ENCODE peak calls at places on chromosome 4, in seven cellular contexts. One of them, this sample, is unnamed.

GRCh38 chr4:92249541-92249940 is 54.2 kb upstream of the GRID2 start:
- DNase-seq in H1: no peak
- DNase-seq in neuronal stem cell: no peak
- DNase-seq in H9: no peak
- DNase-seq in IMR-90: no peak
- DNase-seq in mesendoderm: no peak
- DNase-seq in mesenchymal stem cell: no peak
- DNase-seq in this sample: no peak

GRCh38 chr4:36676139-36677050 is 395.0 kb downstream of the DTHD1 start:
- DNase-seq in H1: no peak
- DNase-seq in neuronal stem cell: no peak
- DNase-seq in H9: no peak
- DNase-seq in IMR-90: no peak
- DNase-seq in mesendoderm: no peak
- DNase-seq in mesenchymal stem cell: peak
- DNase-seq in this sample: no peak

GRCh38 chr4:96016615-96017299 is 176.9 kb downstream of the PDHA2 start:
- DNase-seq in H1: no peak
- DNase-seq in neuronal stem cell: no peak
- DNase-seq in H9: no peak
- DNase-seq in IMR-90: no peak
- DNase-seq in mesendoderm: peak
- DNase-seq in mesenchymal stem cell: peak
- DNase-seq in this sample: no peak

GRCh38 chr4:25454491-25454890 is 77.4 kb downstream of the ANAPC4 start:
- DNase-seq in H1: no peak
- DNase-seq in neuronal stem cell: no peak
- DNase-seq in H9: no peak
- DNase-seq in IMR-90: no peak
- DNase-seq in mesendoderm: peak
- DNase-seq in mesenchymal stem cell: no peak
- DNase-seq in this sample: no peak

GRCh38 chr4:141387299-141387698 is 166.6 kb downstream of the ZNF330 start:
- DNase-seq in H1: no peak
- DNase-seq in neuronal stem cell: no peak
- DNase-seq in H9: no peak
- DNase-seq in IMR-90: no peak
- DNase-seq in mesendoderm: no peak
- DNase-seq in mesenchymal stem cell: no peak
- DNase-seq in this sample: no peak

GRCh38 chr4:7247521-7247920 is 55.2 kb downstream of the SORCS2 start:
- DNase-seq in H1: no peak
- DNase-seq in neuronal stem cell: no peak
- DNase-seq in H9: no peak
- DNase-seq in IMR-90: no peak
- DNase-seq in mesendoderm: no peak
- DNase-seq in mesenchymal stem cell: no peak
- DNase-seq in this sample: no peak

GRCh38 chr4:16442296-16442695 is 216.0 kb upstream of the TAPT1 start:
- DNase-seq in H1: no peak
- DNase-seq in neuronal stem cell: no peak
- DNase-seq in H9: no peak
- DNase-seq in IMR-90: no peak
- DNase-seq in mesendoderm: no peak
- DNase-seq in mesenchymal stem cell: no peak
- DNase-seq in this sample: no peak

GRCh38 chr4:3250438-3250955 is 1.5 kb downstream of the MSANTD1 start:
- DNase-seq in H1: no peak
- DNase-seq in neuronal stem cell: no peak
- DNase-seq in H9: peak
- DNase-seq in IMR-90: no peak
- DNase-seq in mesendoderm: peak
- DNase-seq in mesenchymal stem cell: no peak
- DNase-seq in this sample: no peak

GRCh38 chr4:15234585-15235126 is 193.2 kb upstream of the C1QTNF7 start:
- DNase-seq in H1: no peak
- DNase-seq in neuronal stem cell: no peak
- DNase-seq in H9: no peak
- DNase-seq in IMR-90: peak
- DNase-seq in mesendoderm: no peak
- DNase-seq in mesenchymal stem cell: peak
- DNase-seq in this sample: no peak

GRCh38 chr4:82293304-82293703 is 80.5 kb downstream of the HNRNPD start:
- DNase-seq in H1: no peak
- DNase-seq in neuronal stem cell: no peak
- DNase-seq in H9: no peak
- DNase-seq in IMR-90: no peak
- DNase-seq in mesendoderm: no peak
- DNase-seq in mesenchymal stem cell: no peak
- DNase-seq in this sample: no peak

GRCh38 chr4:161937596-161937995 is 226.2 kb downstream of the FSTL5 start:
- DNase-seq in H1: no peak
- DNase-seq in neuronal stem cell: no peak
- DNase-seq in H9: no peak
- DNase-seq in IMR-90: no peak
- DNase-seq in mesendoderm: no peak
- DNase-seq in mesenchymal stem cell: no peak
- DNase-seq in this sample: peak

GRCh38 chr4:117965608-117966007 is 68.7 kb upstream of the NDST3 start:
- DNase-seq in H1: no peak
- DNase-seq in neuronal stem cell: no peak
- DNase-seq in H9: no peak
- DNase-seq in IMR-90: no peak
- DNase-seq in mesendoderm: no peak
- DNase-seq in mesenchymal stem cell: no peak
- DNase-seq in this sample: no peak

GRCh38 chr4:72326692-72327632 is 242.1 kb downstream of the ADAMTS3 start:
- DNase-seq in H1: no peak
- DNase-seq in neuronal stem cell: no peak
- DNase-seq in H9: no peak
- DNase-seq in IMR-90: peak
- DNase-seq in mesendoderm: peak
- DNase-seq in mesenchymal stem cell: peak
- DNase-seq in this sample: peak

GRCh38 chr4:153222162-153222789 is 18.0 kb downstream of the TRIM2 start:
- DNase-seq in H1: peak
- DNase-seq in neuronal stem cell: peak
- DNase-seq in H9: peak
- DNase-seq in IMR-90: peak
- DNase-seq in mesendoderm: peak
- DNase-seq in mesenchymal stem cell: peak
- DNase-seq in this sample: peak

GRCh38 chr4:3389879-3390840 is 51.6 kb upstream of the HGFAC start:
- DNase-seq in H1: peak
- DNase-seq in neuronal stem cell: no peak
- DNase-seq in H9: no peak
- DNase-seq in IMR-90: no peak
- DNase-seq in mesendoderm: peak
- DNase-seq in mesenchymal stem cell: no peak
- DNase-seq in this sample: no peak

GRCh38 chr4:69536558-69536957 is 40.9 kb upstream of the UGT2B4 start:
- DNase-seq in H1: no peak
- DNase-seq in neuronal stem cell: no peak
- DNase-seq in H9: no peak
- DNase-seq in IMR-90: no peak
- DNase-seq in mesendoderm: no peak
- DNase-seq in mesenchymal stem cell: no peak
- DNase-seq in this sample: no peak

GRCh38 chr4:114302472-114302871 is 296.1 kb upstream of the UGT8 start:
- DNase-seq in H1: no peak
- DNase-seq in neuronal stem cell: no peak
- DNase-seq in H9: no peak
- DNase-seq in IMR-90: no peak
- DNase-seq in mesendoderm: peak
- DNase-seq in mesenchymal stem cell: no peak
- DNase-seq in this sample: no peak

GRCh38 chr4:36997727-36998126 is 246.8 kb upstream of the NWD2 start:
- DNase-seq in H1: no peak
- DNase-seq in neuronal stem cell: no peak
- DNase-seq in H9: no peak
- DNase-seq in IMR-90: no peak
- DNase-seq in mesendoderm: no peak
- DNase-seq in mesenchymal stem cell: no peak
- DNase-seq in this sample: no peak

GRCh38 chr4:140653718-140654515 is 85.2 kb upstream of the UCP1 start:
- DNase-seq in H1: peak
- DNase-seq in neuronal stem cell: peak
- DNase-seq in H9: no peak
- DNase-seq in IMR-90: peak
- DNase-seq in mesendoderm: peak
- DNase-seq in mesenchymal stem cell: peak
- DNase-seq in this sample: peak

GRCh38 chr4:19348746-19349145 is 903.0 kb upstream of the SLIT2 start:
- DNase-seq in H1: no peak
- DNase-seq in neuronal stem cell: no peak
- DNase-seq in H9: no peak
- DNase-seq in IMR-90: no peak
- DNase-seq in mesendoderm: no peak
- DNase-seq in mesenchymal stem cell: no peak
- DNase-seq in this sample: no peak

GRCh38 chr4:25621027-25621930 is 34.4 kb upstream of the SLC34A2 start:
- DNase-seq in H1: no peak
- DNase-seq in neuronal stem cell: peak
- DNase-seq in H9: no peak
- DNase-seq in IMR-90: no peak
- DNase-seq in mesendoderm: no peak
- DNase-seq in mesenchymal stem cell: no peak
- DNase-seq in this sample: peak

GRCh38 chr4:123364906-123365305 is 31.7 kb upstream of the SPRY1 start:
- DNase-seq in H1: no peak
- DNase-seq in neuronal stem cell: no peak
- DNase-seq in H9: no peak
- DNase-seq in IMR-90: no peak
- DNase-seq in mesendoderm: no peak
- DNase-seq in mesenchymal stem cell: no peak
- DNase-seq in this sample: no peak

GRCh38 chr4:150006197-150006596 is 72.0 kb upstream of the DCLK2 start:
- DNase-seq in H1: no peak
- DNase-seq in neuronal stem cell: no peak
- DNase-seq in H9: no peak
- DNase-seq in IMR-90: peak
- DNase-seq in mesendoderm: no peak
- DNase-seq in mesenchymal stem cell: no peak
- DNase-seq in this sample: no peak

GRCh38 chr4:156751486-156751885 is 220.1 kb downstream of the PDGFC start:
- DNase-seq in H1: no peak
- DNase-seq in neuronal stem cell: no peak
- DNase-seq in H9: no peak
- DNase-seq in IMR-90: peak
- DNase-seq in mesendoderm: no peak
- DNase-seq in mesenchymal stem cell: peak
- DNase-seq in this sample: no peak

GRCh38 chr4:88696620-88697019 is 1.0 kb downstream of the NAP1L5 start:
- DNase-seq in H1: no peak
- DNase-seq in neuronal stem cell: no peak
- DNase-seq in H9: no peak
- DNase-seq in IMR-90: peak
- DNase-seq in mesendoderm: no peak
- DNase-seq in mesenchymal stem cell: no peak
- DNase-seq in this sample: no peak

DNA sequence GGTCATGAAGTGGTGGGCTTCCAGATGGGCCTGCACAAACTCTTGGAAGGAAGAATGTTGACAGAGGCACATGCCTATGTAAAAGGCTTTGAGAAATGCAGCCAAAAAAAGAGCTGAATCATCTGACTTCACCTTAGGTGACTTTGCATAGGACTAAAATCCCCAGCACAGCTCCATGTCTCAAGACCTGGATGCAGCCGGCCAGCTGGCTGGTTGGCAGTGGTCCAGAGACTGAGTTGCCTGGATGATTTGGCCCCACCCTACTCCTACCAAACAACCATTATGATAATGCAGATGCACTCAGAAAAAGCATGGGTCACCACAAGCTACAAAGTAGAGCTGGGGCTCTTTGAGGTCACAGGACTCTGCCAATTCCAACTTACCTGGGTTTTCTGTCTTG is 484.6 kb upstream of the NR3C2 start:
- DNase-seq in H1: no peak
- DNase-seq in neuronal stem cell: no peak
- DNase-seq in H9: no peak
- DNase-seq in IMR-90: peak
- DNase-seq in mesendoderm: peak
- DNase-seq in mesenchymal stem cell: no peak
- DNase-seq in this sample: peak
- H3K27ac ChIP-seq in H1: no peak
- H3K27ac ChIP-seq in neuronal stem cell: no peak
- H3K27ac ChIP-seq in H9: no peak
- H3K27ac ChIP-seq in IMR-90: no peak
- H3K27ac ChIP-seq in mesendoderm: no peak
- H3K27ac ChIP-seq in mesenchymal stem cell: no peak
- H3K27ac ChIP-seq in this sample: no peak

GRCh38 chr4:166941629-166942028 is 292.7 kb downstream of the SPOCK3 start:
- DNase-seq in H1: no peak
- DNase-seq in neuronal stem cell: no peak
- DNase-seq in H9: no peak
- DNase-seq in IMR-90: no peak
- DNase-seq in mesendoderm: peak
- DNase-seq in mesenchymal stem cell: no peak
- DNase-seq in this sample: peak
- H3K18ac ChIP-seq in H1: no peak
- H3K18ac ChIP-seq in neuronal stem cell: no peak
- H3K18ac ChIP-seq in H9: no peak
- H3K18ac ChIP-seq in IMR-90: no peak
- H3K18ac ChIP-seq in mesendoderm: peak
- H3K18ac ChIP-seq in mesenchymal stem cell: no peak
- H3K18ac ChIP-seq in this sample: no peak

GRCh38 chr4:93771640-93772411 is 56.7 kb upstream of the ATOH1 start:
- DNase-seq in H1: no peak
- DNase-seq in neuronal stem cell: no peak
- DNase-seq in H9: no peak
- DNase-seq in IMR-90: no peak
- DNase-seq in mesendoderm: no peak
- DNase-seq in mesenchymal stem cell: no peak
- DNase-seq in this sample: no peak
- H3K27ac ChIP-seq in H1: no peak
- H3K27ac ChIP-seq in neuronal stem cell: no peak
- H3K27ac ChIP-seq in H9: no peak
- H3K27ac ChIP-seq in IMR-90: no peak
- H3K27ac ChIP-seq in mesendoderm: no peak
- H3K27ac ChIP-seq in mesenchymal stem cell: no peak
- H3K27ac ChIP-seq in this sample: no peak

GRCh38 chr4:183611210-183611830 is 47.7 kb downstream of the RWDD4 start:
- DNase-seq in H1: no peak
- DNase-seq in neuronal stem cell: no peak
- DNase-seq in H9: no peak
- DNase-seq in IMR-90: no peak
- DNase-seq in mesendoderm: peak
- DNase-seq in mesenchymal stem cell: no peak
- DNase-seq in this sample: peak

GRCh38 chr4:183610613-183611012 is 48.4 kb downstream of the RWDD4 start:
- DNase-seq in H1: no peak
- DNase-seq in neuronal stem cell: no peak
- DNase-seq in H9: no peak
- DNase-seq in IMR-90: peak
- DNase-seq in mesendoderm: no peak
- DNase-seq in mesenchymal stem cell: no peak
- DNase-seq in this sample: peak

GRCh38 chr4:183610033-183610432 is 49.0 kb downstream of the RWDD4 start:
- DNase-seq in H1: no peak
- DNase-seq in neuronal stem cell: no peak
- DNase-seq in H9: no peak
- DNase-seq in IMR-90: peak
- DNase-seq in mesendoderm: peak
- DNase-seq in mesenchymal stem cell: no peak
- DNase-seq in this sample: peak

GRCh38 chr4:183609151-183609550 is 49.8 kb downstream of the RWDD4 start:
- DNase-seq in H1: no peak
- DNase-seq in neuronal stem cell: no peak
- DNase-seq in H9: no peak
- DNase-seq in IMR-90: no peak
- DNase-seq in mesendoderm: no peak
- DNase-seq in mesenchymal stem cell: no peak
- DNase-seq in this sample: no peak

GRCh38 chr4:183612329-183613250 is 46.4 kb downstream of the RWDD4 start:
- DNase-seq in H1: no peak
- DNase-seq in neuronal stem cell: no peak
- DNase-seq in H9: no peak
- DNase-seq in IMR-90: no peak
- DNase-seq in mesendoderm: no peak
- DNase-seq in mesenchymal stem cell: no peak
- DNase-seq in this sample: no peak
- H3K18ac ChIP-seq in H1: no peak
- H3K18ac ChIP-seq in neuronal stem cell: no peak
- H3K18ac ChIP-seq in H9: no peak
- H3K18ac ChIP-seq in IMR-90: no peak
- H3K18ac ChIP-seq in mesendoderm: no peak
- H3K18ac ChIP-seq in mesenchymal stem cell: no peak
- H3K18ac ChIP-seq in this sample: no peak

This sample was measured in trophoblast cell.